ENCODE peak calls at places on chromosomes 7 and 10, in six cellular contexts. A is PC-3, H is OCI-LY7, E is SK-N-SH, B is hepatocyte, Z is HCT116. J is an unnamed sample. For H3K9me2 and H3K4me1, the result is how much of the 10 kb centered on the place peaks cover.

GRCh38 chr7:44541876-44542610 is 913 bp upstream of the NPC1L1 start:
- DNase-seq in Z (no peak), E (peak), B (no peak), H (no peak), A (no peak), J (no peak)

GRCh38 chr7:124667754-124668153 is 97.8 kb downstream of the GPR37 start:
- DNase-seq in Z (no peak), B (no peak), E (no peak), H (no peak), A (peak), J (no peak)

GRCh38 chr10:131071721-131072120 is 239.8 kb downstream of the TCERG1L start:
- DNase-seq in Z (no peak), E (no peak), B (no peak), H (no peak), A (no peak), J (no peak)

GRCh38 chr7:124688991-124689390 is 76.6 kb downstream of the GPR37 start:
- DNase-seq in A (peak), H (no peak), Z (no peak), B (no peak), E (no peak), J (peak)

GRCh38 chr10:97596101-97597055 is 6.9 kb downstream of the C10orf62 start:
- DNase-seq in B (peak), A (peak), Z (peak), H (no peak), E (peak), J (peak)

GRCh38 chr7:106063039-106063438 is 49.1 kb downstream of the SYPL1 start:
- DNase-seq in H (no peak), E (no peak), Z (no peak), A (no peak), B (no peak), J (no peak)

GRCh38 chr7:82194011-82194410 is 249.6 kb downstream of the CACNA2D1 start:
- DNase-seq in A (peak), E (no peak), B (no peak), Z (no peak), H (no peak), J (peak)

GRCh38 chr7:123797673-123798526 is 47.1 kb upstream of the HYAL4 start:
- DNase-seq in A (peak), B (peak), E (peak), Z (peak), H (peak), J (peak)

GRCh38 chr7:91193141-91193540 is 71.1 kb upstream of the FZD1 start:
- DNase-seq in B (no peak), A (no peak), H (no peak), E (no peak), Z (no peak), J (peak)

GRCh38 chr7:57427594-57427993 is 22.4 kb upstream of the ZNF716 start:
- DNase-seq in A (no peak), E (no peak), B (no peak), Z (no peak), H (no peak), J (no peak)

GRCh38 chr7:54712777-54713176 is 46.2 kb downstream of the SEC61G start:
- DNase-seq in E (no peak), B (no peak), A (no peak), Z (no peak), H (no peak), J (no peak)
- H3K9me2 ChIP-seq in E (under half), B (under half), A (under half), Z (under half), H (under half), J (under half)

DNA sequence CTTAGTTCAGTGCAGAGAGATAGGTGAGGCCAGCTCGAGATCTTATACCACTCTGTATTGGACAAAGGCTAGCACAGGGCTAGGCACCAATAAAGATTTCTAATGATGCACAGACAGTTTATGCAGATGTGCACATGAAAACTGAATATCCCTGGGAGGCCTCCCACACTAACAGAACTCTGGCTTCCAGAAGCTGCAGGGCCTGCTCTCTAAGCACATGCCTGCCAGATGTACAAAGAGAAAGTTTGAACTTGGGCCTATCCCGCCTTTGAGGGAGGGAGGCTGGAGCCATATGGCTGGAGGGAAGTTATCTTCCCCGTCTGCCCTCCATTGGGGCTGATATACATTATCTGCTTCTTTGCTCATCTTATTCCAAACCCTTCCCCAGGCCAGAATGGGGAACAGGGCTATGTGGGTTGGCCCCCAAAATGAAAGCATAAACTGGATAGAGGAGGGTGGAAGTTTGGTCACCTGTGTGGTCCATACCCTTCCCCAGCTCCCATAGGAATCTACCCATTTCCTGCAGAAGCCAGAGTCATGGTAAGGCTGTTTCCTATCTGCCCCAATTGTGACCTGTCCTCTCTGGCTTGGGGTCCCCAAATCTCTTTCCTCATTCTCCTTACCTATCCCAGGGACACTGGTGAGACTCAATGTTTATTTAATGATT is 3.8 kb downstream of the KAZALD1 start:
- DNase-seq in Z (no peak), H (no peak), E (no peak), A (no peak), B (no peak), J (peak)
- H3K4me1 ChIP-seq in Z (under half), H (half or more), E (under half), A (under half), B (under half), J (under half)

GRCh38 chr7:131897016-131897789 is 340.8 kb upstream of the PODXL start:
- DNase-seq in B (no peak), E (peak), Z (peak), H (no peak), A (peak), J (peak)
- H3K9me2 ChIP-seq in B (under half), E (under half), Z (under half), H (under half), A (under half), J (under half)

GRCh38 chr7:50357346-50357745 is 52.8 kb downstream of the IKZF1 start:
- DNase-seq in H (no peak), A (no peak), E (no peak), B (no peak), Z (no peak), J (no peak)
- H3K4me1 ChIP-seq in H (under half), A (under half), E (under half), B (under half), Z (under half), J (under half)

GRCh38 chr7:131897790-131898165 is 341.4 kb upstream of the PODXL start:
- DNase-seq in B (no peak), E (no peak), A (no peak), Z (no peak), H (no peak), J (no peak)
- H3K9me2 ChIP-seq in B (under half), E (under half), A (under half), Z (under half), H (under half), J (under half)

GRCh38 chr10:122222638-122223037 is 48.5 kb upstream of the BTBD16 start:
- DNase-seq in A (no peak), H (no peak), E (no peak), Z (no peak), B (no peak), J (no peak)

GRCh38 chr10:122220736-122221135 is 50.4 kb upstream of the BTBD16 start:
- DNase-seq in E (no peak), B (no peak), Z (no peak), A (no peak), H (no peak), J (no peak)

GRCh38 chr10:122216047-122216446 is 55.0 kb upstream of the BTBD16 start:
- DNase-seq in Z (no peak), A (no peak), E (peak), B (no peak), H (no peak), J (no peak)

GRCh38 chr10:122221958-122222357 is 49.1 kb upstream of the BTBD16 start:
- DNase-seq in H (no peak), E (no peak), A (no peak), B (no peak), Z (no peak), J (no peak)

DNA sequence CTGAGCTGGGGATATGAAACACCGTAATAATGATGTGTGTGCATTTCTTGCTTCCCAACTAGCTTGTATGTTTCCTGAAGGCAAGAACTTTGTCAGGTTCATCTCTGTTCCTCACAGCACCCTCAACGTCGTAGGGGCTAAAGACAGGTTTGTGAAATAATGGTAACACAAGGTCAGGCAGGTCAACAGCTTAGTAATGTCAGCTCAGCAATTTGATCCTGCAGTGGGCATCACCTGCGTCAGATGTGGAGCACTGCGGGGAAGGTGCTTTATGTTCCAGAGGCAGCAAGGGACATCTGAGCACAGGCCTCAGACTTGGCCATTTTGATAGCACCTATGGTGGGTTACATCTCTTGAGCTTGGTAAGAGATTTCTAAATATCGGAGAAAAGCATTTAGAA is 51.8 kb upstream of the BTBD16 start:
- DNase-seq in H (no peak), B (no peak), A (no peak), Z (no peak), E (no peak), J (no peak)
- H3K4me1 ChIP-seq in H (under half), B (under half), A (under half), Z (under half), E (under half), J (under half)

J was measured in GM23248.